ENCODE peak calls at places on chromosome 15, in four cellular contexts. One of them, this sample, is unnamed.

GRCh38 chr15:98504998-98505397 is 143.3 kb upstream of the IGF1R start:
- DNase-seq in neuronal stem cell: no peak
- DNase-seq in CD8-positive, alpha-beta memory T cell: no peak
- DNase-seq in transverse colon: no peak
- DNase-seq in this sample: no peak

GRCh38 chr15:63380151-63380827 is 1.4 kb downstream of the CA12 start:
- DNase-seq in neuronal stem cell: no peak
- DNase-seq in CD8-positive, alpha-beta memory T cell: no peak
- DNase-seq in transverse colon: no peak
- DNase-seq in this sample: no peak

GRCh38 chr15:46518381-46518780 is 883.6 kb downstream of the SQOR start:
- DNase-seq in neuronal stem cell: no peak
- DNase-seq in CD8-positive, alpha-beta memory T cell: no peak
- DNase-seq in transverse colon: no peak
- DNase-seq in this sample: no peak

GRCh38 chr15:63086967-63087366 is 34.7 kb upstream of the LACTB start:
- DNase-seq in neuronal stem cell: no peak
- DNase-seq in CD8-positive, alpha-beta memory T cell: no peak
- DNase-seq in transverse colon: no peak
- DNase-seq in this sample: no peak

GRCh38 chr15:74245342-74245931 is 9.3 kb downstream of the CCDC33 start:
- DNase-seq in neuronal stem cell: no peak
- DNase-seq in CD8-positive, alpha-beta memory T cell: peak; percentile 17
- DNase-seq in transverse colon: no peak
- DNase-seq in this sample: peak; percentile 89

GRCh38 chr15:81002254-81003022 is 1.7 kb downstream of the TLNRD1 start:
- DNase-seq in neuronal stem cell: no peak
- DNase-seq in CD8-positive, alpha-beta memory T cell: no peak
- DNase-seq in transverse colon: peak; percentile 21
- DNase-seq in this sample: peak; percentile 82

GRCh38 chr15:70758790-70759462 is 4.4 kb downstream of the UACA start:
- DNase-seq in neuronal stem cell: no peak
- DNase-seq in CD8-positive, alpha-beta memory T cell: no peak
- DNase-seq in transverse colon: no peak
- DNase-seq in this sample: no peak

GRCh38 chr15:93943607-93944006 is 287.8 kb upstream of the MCTP2 start:
- DNase-seq in neuronal stem cell: no peak
- DNase-seq in CD8-positive, alpha-beta memory T cell: no peak
- DNase-seq in transverse colon: no peak
- DNase-seq in this sample: no peak

GRCh38 chr15:38941399-38941953 is 376.9 kb upstream of the RASGRP1 start:
- DNase-seq in neuronal stem cell: no peak
- DNase-seq in CD8-positive, alpha-beta memory T cell: no peak
- DNase-seq in transverse colon: no peak
- DNase-seq in this sample: no peak

GRCh38 chr15:71294636-71295241 is 179.5 kb downstream of the THSD4 start:
- DNase-seq in neuronal stem cell: no peak
- DNase-seq in CD8-positive, alpha-beta memory T cell: no peak
- DNase-seq in transverse colon: peak; percentile 88
- DNase-seq in this sample: no peak

GRCh38 chr15:58179206-58179605 is 41.0 kb downstream of the AQP9 start:
- DNase-seq in neuronal stem cell: no peak
- DNase-seq in CD8-positive, alpha-beta memory T cell: no peak
- DNase-seq in transverse colon: no peak
- DNase-seq in this sample: no peak

GRCh38 chr15:39125904-39126303 is 455.0 kb upstream of the THBS1 start:
- DNase-seq in neuronal stem cell: peak; percentile 36
- DNase-seq in CD8-positive, alpha-beta memory T cell: peak; percentile 17
- DNase-seq in transverse colon: peak; percentile 32
- DNase-seq in this sample: peak; percentile 61

GRCh38 chr15:70765504-70766281 is 2.3 kb upstream of the UACA start:
- DNase-seq in neuronal stem cell: no peak
- DNase-seq in CD8-positive, alpha-beta memory T cell: no peak
- DNase-seq in transverse colon: no peak
- DNase-seq in this sample: no peak

GRCh38 chr15:101123222-101123910 is 128.5 kb downstream of the CHSY1 start:
- DNase-seq in neuronal stem cell: no peak
- DNase-seq in CD8-positive, alpha-beta memory T cell: no peak
- DNase-seq in transverse colon: no peak
- DNase-seq in this sample: no peak

GRCh38 chr15:60612400-60613048 is 133.6 kb upstream of the ICE2 start:
- DNase-seq in neuronal stem cell: no peak
- DNase-seq in CD8-positive, alpha-beta memory T cell: no peak
- DNase-seq in transverse colon: no peak
- DNase-seq in this sample: no peak

GRCh38 chr15:64426845-64427465 is 33.4 kb upstream of the ZNF609 start:
- DNase-seq in neuronal stem cell: no peak
- DNase-seq in CD8-positive, alpha-beta memory T cell: no peak
- DNase-seq in transverse colon: no peak
- DNase-seq in this sample: no peak

GRCh38 chr15:75446146-75446545 is 5.3 kb downstream of the SIN3A start:
- DNase-seq in neuronal stem cell: no peak
- DNase-seq in CD8-positive, alpha-beta memory T cell: peak; percentile 15
- DNase-seq in transverse colon: no peak
- DNase-seq in this sample: no peak

GRCh38 chr15:74847462-74847861 is 4.5 kb upstream of the ULK3 start:
- DNase-seq in neuronal stem cell: no peak
- DNase-seq in CD8-positive, alpha-beta memory T cell: no peak
- DNase-seq in transverse colon: no peak
- DNase-seq in this sample: no peak

GRCh38 chr15:31062310-31062964 is 39.1 kb downstream of the TRPM1 start:
- DNase-seq in neuronal stem cell: no peak
- DNase-seq in CD8-positive, alpha-beta memory T cell: no peak
- DNase-seq in transverse colon: no peak
- DNase-seq in this sample: no peak

GRCh38 chr15:41019174-41019573 is 65.9 kb downstream of the CHAC1 start:
- DNase-seq in neuronal stem cell: no peak
- DNase-seq in CD8-positive, alpha-beta memory T cell: no peak
- DNase-seq in transverse colon: no peak
- DNase-seq in this sample: no peak

GRCh38 chr15:68196445-68197169 is 8.5 kb downstream of the CALML4 start:
- DNase-seq in neuronal stem cell: no peak
- DNase-seq in CD8-positive, alpha-beta memory T cell: no peak
- DNase-seq in transverse colon: no peak
- DNase-seq in this sample: peak; percentile 37

GRCh38 chr15:75565062-75565970 is 13.8 kb downstream of the PTPN9 start:
- DNase-seq in neuronal stem cell: no peak
- DNase-seq in CD8-positive, alpha-beta memory T cell: no peak
- DNase-seq in transverse colon: no peak
- DNase-seq in this sample: no peak

GRCh38 chr15:48447657-48448056 is 116.4 kb downstream of the DUT start:
- DNase-seq in neuronal stem cell: no peak
- DNase-seq in CD8-positive, alpha-beta memory T cell: no peak
- DNase-seq in transverse colon: no peak
- DNase-seq in this sample: no peak

GRCh38 chr15:73341886-73342600 is 26.7 kb downstream of the HCN4 start:
- DNase-seq in neuronal stem cell: no peak
- DNase-seq in CD8-positive, alpha-beta memory T cell: no peak
- DNase-seq in transverse colon: no peak
- DNase-seq in this sample: peak; percentile 31

GRCh38 chr15:35293353-35294130 is 208.4 kb upstream of the NANOGP8 start:
- DNase-seq in neuronal stem cell: no peak
- DNase-seq in CD8-positive, alpha-beta memory T cell: no peak
- DNase-seq in transverse colon: no peak
- DNase-seq in this sample: peak; percentile 30

GRCh38 chr15:75723171-75723846 is 10.7 kb upstream of the CSPG4 start:
- DNase-seq in neuronal stem cell: no peak
- DNase-seq in CD8-positive, alpha-beta memory T cell: no peak
- DNase-seq in transverse colon: no peak
- DNase-seq in this sample: peak; percentile 38

GRCh38 chr15:51724199-51724598 is 13.3 kb downstream of the LYSMD2 start:
- DNase-seq in neuronal stem cell: no peak
- DNase-seq in CD8-positive, alpha-beta memory T cell: no peak
- DNase-seq in transverse colon: no peak
- DNase-seq in this sample: no peak

GRCh38 chr15:51721199-51721960 is 16.1 kb downstream of the LYSMD2 start:
- DNase-seq in neuronal stem cell: no peak
- DNase-seq in CD8-positive, alpha-beta memory T cell: no peak
- DNase-seq in transverse colon: no peak
- DNase-seq in this sample: no peak

GRCh38 chr15:51718199-51718598 is 19.3 kb downstream of the LYSMD2 start:
- DNase-seq in neuronal stem cell: no peak
- DNase-seq in CD8-positive, alpha-beta memory T cell: no peak
- DNase-seq in transverse colon: no peak
- DNase-seq in this sample: no peak

GRCh38 chr15:51718745-51719144 is 18.7 kb downstream of the LYSMD2 start:
- DNase-seq in neuronal stem cell: no peak
- DNase-seq in CD8-positive, alpha-beta memory T cell: no peak
- DNase-seq in transverse colon: no peak
- DNase-seq in this sample: no peak

GRCh38 chr15:51720201-51720995 is 17.1 kb downstream of the LYSMD2 start:
- DNase-seq in neuronal stem cell: no peak
- DNase-seq in CD8-positive, alpha-beta memory T cell: no peak
- DNase-seq in transverse colon: no peak
- DNase-seq in this sample: no peak
- H3K27me3 ChIP-seq in neuronal stem cell: no peaks in the 10 kb centered on the region
- H3K27me3 ChIP-seq in CD8-positive, alpha-beta memory T cell: no peaks in the 10 kb centered on the region
- H3K27me3 ChIP-seq in transverse colon: no peaks in the 10 kb centered on the region
- H3K27me3 ChIP-seq in this sample: no peaks in the 10 kb centered on the region

DNA sequence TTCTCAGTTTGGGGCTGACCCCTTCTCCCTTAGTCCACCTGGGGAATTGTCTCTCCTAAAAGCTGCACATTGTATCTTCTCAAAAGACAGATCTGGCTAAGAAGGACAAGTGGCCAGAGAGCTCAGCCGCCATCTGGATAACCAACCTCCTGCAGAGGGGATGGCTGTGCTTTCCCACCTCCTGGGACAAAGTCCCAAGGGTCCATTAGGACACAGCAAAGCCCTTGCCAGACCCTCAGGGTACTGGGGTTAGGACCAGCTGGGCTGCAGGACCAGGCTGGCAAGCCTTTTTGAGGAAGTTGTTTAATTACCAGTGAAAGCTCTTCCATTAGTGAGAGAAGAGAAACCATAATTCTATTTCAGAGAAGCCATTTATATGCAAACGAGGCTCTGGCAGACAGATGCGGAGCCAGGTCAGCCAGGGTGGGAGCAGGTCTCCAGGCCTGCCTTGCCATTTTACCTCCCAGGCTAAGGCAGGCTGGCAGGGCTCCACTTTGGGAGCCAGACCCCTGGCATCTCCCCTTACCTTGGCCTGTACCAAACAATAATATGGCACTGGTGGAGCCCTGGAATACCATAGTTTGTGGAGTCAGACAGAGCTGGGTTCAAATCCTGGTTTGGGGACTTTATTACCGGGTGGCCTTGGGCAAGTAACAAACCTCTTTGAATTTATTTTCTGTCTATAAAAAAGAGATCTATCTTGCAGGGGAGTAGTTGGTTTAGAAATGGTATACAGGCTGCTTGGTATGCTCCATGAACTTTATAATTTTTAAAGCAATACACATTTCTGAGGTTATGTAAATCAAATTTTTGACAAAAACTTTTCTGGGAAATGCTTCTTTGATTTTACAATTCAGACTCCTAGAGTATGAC is 17.9 kb downstream of the SHF start:
- DNase-seq in neuronal stem cell: no peak
- DNase-seq in CD8-positive, alpha-beta memory T cell: no peak
- DNase-seq in transverse colon: no peak
- DNase-seq in this sample: peak; percentile 77
- H3K4me3 ChIP-seq in neuronal stem cell: no peak overlapping the region
- H3K4me3 ChIP-seq in CD8-positive, alpha-beta memory T cell: no peak overlapping the region
- H3K4me3 ChIP-seq in transverse colon: no peak overlapping the region
- H3K4me3 ChIP-seq in this sample: no peak overlapping the region

DNA sequence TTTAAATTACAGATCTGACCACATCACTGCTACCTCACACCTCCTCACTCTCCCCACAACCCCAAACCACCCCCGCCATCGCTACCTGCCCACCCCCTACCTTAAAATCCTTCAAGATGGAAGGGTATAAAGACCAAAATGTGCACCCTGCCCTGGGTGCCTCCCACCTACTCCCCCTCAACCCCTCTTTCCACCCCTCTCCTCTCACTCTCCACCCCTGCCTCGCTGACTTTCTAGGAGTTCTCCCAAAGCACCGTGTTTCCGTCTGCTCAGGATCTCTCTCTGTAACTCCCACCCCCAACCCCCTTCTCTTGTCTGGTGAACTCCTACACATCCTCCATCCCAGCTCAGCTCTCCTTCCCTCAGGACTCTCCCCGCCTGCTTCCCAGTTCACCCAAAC is 69.1 kb downstream of the MEGF11 start:
- DNase-seq in neuronal stem cell: no peak
- DNase-seq in CD8-positive, alpha-beta memory T cell: no peak
- DNase-seq in transverse colon: no peak
- DNase-seq in this sample: no peak
- H3K27me3 ChIP-seq in neuronal stem cell: no peaks in the 10 kb centered on the region
- H3K27me3 ChIP-seq in CD8-positive, alpha-beta memory T cell: no peaks in the 10 kb centered on the region
- H3K27me3 ChIP-seq in transverse colon: peaks cover 7% of the 10 kb centered on the region
- H3K27me3 ChIP-seq in this sample: no peaks in the 10 kb centered on the region

GRCh38 chr15:85579957-85580694 is 199.7 kb downstream of the AKAP13 start:
- DNase-seq in neuronal stem cell: no peak
- DNase-seq in CD8-positive, alpha-beta memory T cell: no peak
- DNase-seq in transverse colon: peak; percentile 64
- DNase-seq in this sample: no peak

GRCh38 chr15:85580914-85581313 is 200.5 kb downstream of the AKAP13 start:
- DNase-seq in neuronal stem cell: no peak
- DNase-seq in CD8-positive, alpha-beta memory T cell: peak; percentile 16
- DNase-seq in transverse colon: peak; percentile 67
- DNase-seq in this sample: no peak

GRCh38 chr15:85582076-85582718 is 201.8 kb downstream of the AKAP13 start:
- DNase-seq in neuronal stem cell: no peak
- DNase-seq in CD8-positive, alpha-beta memory T cell: peak; percentile 39
- DNase-seq in transverse colon: peak; percentile 57
- DNase-seq in this sample: no peak

GRCh38 chr15:85581495-85581894 is 201.1 kb downstream of the AKAP13 start:
- DNase-seq in neuronal stem cell: no peak
- DNase-seq in CD8-positive, alpha-beta memory T cell: peak; percentile 28
- DNase-seq in transverse colon: peak; percentile 64
- DNase-seq in this sample: no peak

DNA sequence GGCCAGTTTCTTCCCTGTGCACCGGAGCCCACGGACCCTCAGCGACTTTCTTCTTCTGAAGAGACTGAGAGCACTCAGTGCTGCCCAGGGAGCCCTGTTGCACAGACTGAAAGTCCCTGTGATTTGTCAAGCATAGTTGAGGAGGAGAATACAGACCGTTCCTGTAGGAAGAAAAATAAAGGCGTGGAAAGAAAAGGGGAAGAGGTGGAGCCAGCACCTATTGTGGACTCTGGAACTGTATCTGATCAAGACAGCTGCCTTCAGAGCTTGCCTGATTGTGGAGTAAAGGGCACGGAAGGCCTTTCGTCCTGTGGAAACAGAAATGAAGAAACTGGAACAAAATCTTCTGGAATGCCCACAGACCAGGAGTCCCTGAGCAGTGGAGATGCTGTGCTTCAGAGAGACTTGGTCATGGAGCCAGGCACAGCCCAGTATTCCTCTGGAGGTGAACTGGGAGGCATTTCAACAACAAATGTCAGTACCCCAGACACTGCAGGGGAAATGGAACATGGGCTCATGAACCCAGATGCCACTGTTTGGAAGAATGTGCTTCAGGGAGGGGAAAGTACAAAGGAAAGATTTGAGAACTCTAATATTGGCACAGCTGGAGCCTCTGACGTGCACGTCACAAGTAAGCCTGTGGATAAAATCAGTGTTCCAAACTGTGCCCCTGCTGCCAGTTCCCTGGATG is 198.8 kb downstream of the AKAP13 start:
- DNase-seq in neuronal stem cell: no peak
- DNase-seq in CD8-positive, alpha-beta memory T cell: no peak
- DNase-seq in transverse colon: peak; percentile 81
- DNase-seq in this sample: no peak
- H3K4me3 ChIP-seq in neuronal stem cell: no peak overlapping the region
- H3K4me3 ChIP-seq in CD8-positive, alpha-beta memory T cell: no peak overlapping the region
- H3K4me3 ChIP-seq in transverse colon: no peak overlapping the region
- H3K4me3 ChIP-seq in this sample: no peak overlapping the region

GRCh38 chr15:79172801-79173460 is 82.4 kb upstream of the RASGRF1 start:
- DNase-seq in neuronal stem cell: no peak
- DNase-seq in CD8-positive, alpha-beta memory T cell: no peak
- DNase-seq in transverse colon: no peak
- DNase-seq in this sample: no peak
- H3K27me3 ChIP-seq in neuronal stem cell: no peaks in the 10 kb centered on the region
- H3K27me3 ChIP-seq in CD8-positive, alpha-beta memory T cell: no peaks in the 10 kb centered on the region
- H3K27me3 ChIP-seq in transverse colon: peaks cover 33% of the 10 kb centered on the region
- H3K27me3 ChIP-seq in this sample: no peaks in the 10 kb centered on the region